ENCODE peak calls at places on chromosomes 6 and 20, in four cellular contexts. Y is IMR-90, R is SK-N-SH, C is astrocyte. V is an unnamed sample.

GRCh38 chr6:7201732-7202541 is 94.2 kb downstream of the RREB1 start:
- DNase-seq in Y (no peak), R (no peak), C (no peak), V (no peak)

GRCh38 chr6:140909156-140909555 is 1223.6 kb upstream of the GJE1 start:
- DNase-seq in Y (peak), R (no peak), C (peak), V (peak)

GRCh38 chr6:17394192-17394611 is 807 bp downstream of the CAP2 start:
- DNase-seq in Y (peak), R (no peak), C (peak), V (peak)

GRCh38 chr6:92706976-92707375 is 712.4 kb downstream of the EPHA7 start:
- DNase-seq in Y (no peak), R (no peak), C (no peak), V (no peak)

GRCh38 chr20:10225439-10226080 is 6.9 kb downstream of the SNAP25 start:
- DNase-seq in Y (no peak), R (peak), C (no peak), V (no peak)

GRCh38 chr20:38932457-38933120 is 6.4 kb downstream of the FAM83D start:
- DNase-seq in Y (peak), R (no peak), C (peak), V (peak)

GRCh38 chr6:154352898-154353585 is 3.6 kb downstream of the IPCEF1 start:
- DNase-seq in Y (no peak), R (no peak), C (no peak), V (no peak)

GRCh38 chr6:9405825-9406224 is 970.5 kb upstream of the SLC35B3 start:
- DNase-seq in Y (no peak), R (no peak), C (peak), V (no peak)

GRCh38 chr6:150241751-150242150 is 98.9 kb downstream of the PPP1R14C start:
- DNase-seq in Y (no peak), R (no peak), C (no peak), V (no peak)

GRCh38 chr20:51159303-51159702 is 136.4 kb upstream of the KCNG1 start:
- DNase-seq in Y (no peak), R (peak), C (no peak), V (no peak)

GRCh38 chr6:31462964-31463940 is 34.7 kb upstream of the MICB start:
- DNase-seq in Y (peak), R (peak), C (peak), V (peak)

GRCh38 chr20:48205281-48205782 is 420.1 kb upstream of the SULF2 start:
- DNase-seq in Y (no peak), R (no peak), C (no peak), V (no peak)

GRCh38 chr6:5442946-5443345 is 181.6 kb downstream of the FARS2 start:
- DNase-seq in Y (no peak), R (no peak), C (no peak), V (no peak)

GRCh38 chr6:158962371-158962770 is 37.6 kb downstream of the RSPH3 start:
- DNase-seq in Y (no peak), R (no peak), C (no peak), V (peak)

GRCh38 chr6:164897523-164898094 is 411.8 kb downstream of the C6orf118 start:
- DNase-seq in Y (no peak), R (no peak), C (no peak), V (no peak)

GRCh38 chr20:62367136-62367482 is at the start of gene LAMA5:
- DNase-seq in Y (no peak), R (peak), C (no peak), V (peak)

GRCh38 chr20:53527196-53527595 is 66.4 kb downstream of the ZNF217 start:
- DNase-seq in Y (no peak), R (peak), C (no peak), V (no peak)

GRCh38 chr20:17558154-17558940 is 11.5 kb upstream of the DSTN start:
- DNase-seq in Y (peak), R (no peak), C (peak), V (peak)

GRCh38 chr20:62736026-62736406 is 27.4 kb downstream of the NTSR1 start:
- DNase-seq in Y (no peak), R (no peak), C (no peak), V (no peak)

GRCh38 chr6:161161121-161161520 is 112.7 kb downstream of the AGPAT4 start:
- DNase-seq in Y (no peak), R (no peak), C (no peak), V (no peak)

GRCh38 chr6:14713008-14713452 is 532.8 kb upstream of the JARID2 start:
- DNase-seq in Y (peak), R (no peak), C (peak), V (peak)

GRCh38 chr20:4112490-4113420 is 97.4 kb upstream of the RNF24 start:
- DNase-seq in Y (peak), R (peak), C (peak), V (no peak)

GRCh38 chr20:63215101-63216040 is 560 bp downstream of the YTHDF1 start:
- DNase-seq in Y (peak), R (peak), C (peak), V (peak)

GRCh38 chr6:150079604-150080003 is 10.7 kb upstream of the ULBP3 start:
- DNase-seq in Y (no peak), R (no peak), C (peak), V (no peak)

GRCh38 chr6:170291271-170292110 is 613 bp upstream of the DLL1 start:
- DNase-seq in Y (no peak), R (peak), C (no peak), V (peak)

GRCh38 chr6:2264932-2265331 is 19.5 kb upstream of the GMDS start:
- DNase-seq in Y (peak), R (no peak), C (peak), V (peak)

GRCh38 chr6:30882764-30883475 is 1.4 kb upstream of the DDR1 start:
- DNase-seq in Y (no peak), R (peak), C (no peak), V (peak)

GRCh38 chr6:41727705-41728072 is 7.7 kb downstream of the TFEB start:
- DNase-seq in Y (no peak), R (no peak), C (no peak), V (no peak)

GRCh38 chr6:146545608-146546007 is 2.0 kb downstream of the RAB32 start:
- DNase-seq in Y (peak), R (no peak), C (peak), V (peak)

GRCh38 chr6:133918208-133918930 is 29.5 kb downstream of the TCF21 start:
- DNase-seq in Y (no peak), R (no peak), C (no peak), V (no peak)

GRCh38 chr20:41650221-41650948 is 32.2 kb upstream of the CHD6 start:
- DNase-seq in Y (no peak), R (no peak), C (no peak), V (no peak)

GRCh38 chr20:62201173-62202082 is 18.6 kb downstream of the MTG2 start:
- DNase-seq in Y (no peak), R (no peak), C (no peak), V (no peak)

GRCh38 chr6:56692586-56693245 is 50.0 kb upstream of the DST start:
- DNase-seq in Y (peak), R (no peak), C (peak), V (peak)
- H3K9ac ChIP-seq in Y (peak), R (no peak), C (peak), V (peak)

GRCh38 chr6:39335780-39336541 is 13.5 kb upstream of the KCNK16 start:
- DNase-seq in Y (no peak), R (no peak), C (no peak), V (no peak)
- H3K9ac ChIP-seq in Y (no peak), R (no peak), C (no peak), V (no peak)

DNA sequence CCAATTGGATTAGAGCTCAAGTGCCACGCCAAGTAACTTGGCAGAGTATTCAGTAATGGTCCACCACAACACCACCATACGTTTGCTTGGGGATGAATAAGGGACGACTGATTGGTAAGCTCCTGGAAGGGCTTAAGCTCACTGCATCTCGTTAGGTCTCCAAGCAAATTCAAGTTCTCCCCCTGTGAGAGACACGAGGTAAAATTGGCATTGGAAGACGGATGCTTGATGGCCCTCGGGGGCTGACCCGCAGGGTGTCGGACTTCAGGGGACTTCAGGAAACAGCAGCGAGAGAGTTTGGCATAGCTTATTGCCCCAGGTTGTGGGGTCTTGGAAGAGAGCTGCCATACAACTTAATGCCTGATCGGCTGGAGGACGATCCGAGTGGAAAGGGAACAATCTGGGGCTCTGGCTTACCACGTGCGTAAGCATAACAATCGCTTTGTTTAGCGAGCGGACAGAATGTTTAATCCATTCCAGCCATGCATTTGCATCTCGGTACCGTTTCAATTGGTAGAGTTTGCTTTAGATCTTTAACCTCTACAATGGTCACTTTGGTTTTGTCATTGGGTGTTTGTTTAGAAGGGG is 4.8 kb upstream of the ZNFX1 start:
- DNase-seq in Y (no peak), R (no peak), C (no peak), V (no peak)
- H3K9ac ChIP-seq in Y (no peak), R (no peak), C (peak), V (peak)

DNA sequence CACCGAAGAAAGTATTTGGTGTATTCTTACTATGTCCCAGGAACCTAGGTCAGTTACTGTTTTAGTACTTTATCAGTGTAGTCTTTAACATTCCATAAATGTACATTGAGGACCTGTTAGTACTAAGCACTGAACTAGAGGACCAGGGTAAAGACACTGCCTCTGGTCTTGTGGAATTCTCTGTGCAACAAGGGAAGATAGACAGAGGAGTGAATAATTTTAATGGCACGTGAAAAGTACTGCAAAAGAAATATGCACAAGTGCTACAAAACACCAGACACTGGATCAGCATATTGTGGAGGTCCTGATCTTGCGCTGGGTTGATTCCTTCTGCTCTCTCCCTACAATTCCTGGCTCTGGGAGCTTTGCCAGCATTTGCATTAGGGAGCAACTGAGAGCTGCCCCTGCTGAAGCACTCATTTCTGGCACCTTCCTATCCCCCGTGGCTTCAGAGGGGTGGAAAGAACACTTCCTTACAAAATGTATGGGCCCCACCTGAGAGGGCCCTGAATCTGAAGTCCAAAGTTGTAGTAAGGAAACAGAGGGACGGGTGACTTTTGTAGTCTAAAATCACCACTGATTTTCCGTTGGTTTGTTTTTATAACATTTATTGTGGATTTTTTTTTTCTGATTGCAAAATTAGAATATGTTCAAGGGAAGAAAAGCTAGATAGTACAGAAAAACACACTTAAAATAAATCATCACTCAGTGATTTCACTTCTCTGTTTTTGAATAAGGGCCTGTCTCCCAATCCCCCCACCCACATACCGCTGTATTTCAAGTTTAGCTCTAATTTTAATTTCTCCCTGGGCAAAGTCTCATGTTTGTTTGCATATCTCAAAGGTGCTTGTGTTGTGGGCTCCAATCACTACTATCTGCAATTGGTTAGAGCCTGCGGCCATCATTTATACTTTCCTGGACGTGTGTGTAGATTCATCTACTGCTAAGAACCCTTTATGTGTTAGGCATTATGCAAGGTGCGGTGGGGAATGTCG is 4.9 kb downstream of the PKIG start:
- DNase-seq in Y (peak), R (no peak), C (peak), V (no peak)
- H3K9ac ChIP-seq in Y (no peak), R (no peak), C (no peak), V (no peak)

GRCh38 chr20:35883341-35883777 is 70.9 kb downstream of the SCAND1 start:
- DNase-seq in Y (no peak), R (no peak), C (no peak), V (peak)

GRCh38 chr20:35886537-35886936 is 67.8 kb downstream of the SCAND1 start:
- DNase-seq in Y (no peak), R (peak), C (no peak), V (no peak)

GRCh38 chr20:35885212-35885611 is 69.1 kb downstream of the SCAND1 start:
- DNase-seq in Y (no peak), R (no peak), C (no peak), V (no peak)

GRCh38 chr20:35883778-35884540 is 70.3 kb downstream of the SCAND1 start:
- DNase-seq in Y (peak), R (peak), C (peak), V (peak)

GRCh38 chr20:35884541-35884865 is 69.8 kb downstream of the SCAND1 start:
- DNase-seq in Y (no peak), R (no peak), C (no peak), V (no peak)
- H3K9ac ChIP-seq in Y (peak), R (peak), C (peak), V (peak)

DNA sequence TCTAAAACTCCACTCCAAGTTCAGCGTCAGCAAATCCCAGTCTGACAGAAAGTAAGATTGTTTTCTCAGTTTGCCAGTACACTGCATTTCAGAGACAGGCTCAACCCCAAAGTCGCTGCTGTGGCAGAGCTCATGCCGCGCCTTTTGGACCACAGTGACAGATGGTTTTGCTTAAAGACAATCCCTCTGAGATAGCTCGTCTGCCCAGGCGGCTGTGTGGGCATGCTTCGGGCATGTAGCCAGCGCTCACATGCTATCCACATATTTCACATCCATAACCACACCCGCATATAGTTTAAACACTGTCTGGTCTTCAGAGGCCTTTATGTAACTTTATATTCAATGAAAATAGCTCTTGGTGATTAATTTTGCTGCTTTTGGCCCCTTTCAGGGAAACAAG is 14.7 kb upstream of the PXDC1 start:
- DNase-seq in Y (no peak), R (peak), C (no peak), V (peak)
- H3K9ac ChIP-seq in Y (no peak), R (no peak), C (no peak), V (no peak)

DNA sequence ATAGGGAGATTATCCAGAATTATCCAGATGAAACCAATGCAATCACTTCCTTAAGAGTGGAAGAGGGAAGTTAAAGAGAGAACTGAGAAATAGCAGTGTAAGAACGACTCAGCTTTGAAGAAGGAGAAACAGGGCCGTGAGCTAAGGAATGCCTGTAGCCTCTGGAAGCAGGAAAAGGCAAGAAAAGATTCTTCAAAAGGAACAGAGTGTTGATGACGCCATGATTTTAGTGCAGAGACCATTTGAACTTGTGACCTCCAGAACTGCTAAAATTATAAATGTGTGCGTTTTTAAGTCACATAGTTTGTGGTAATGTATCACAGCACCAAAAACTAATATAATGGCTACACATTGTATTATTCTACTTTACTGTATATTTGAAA is 32.7 kb downstream of the ILRUN start:
- DNase-seq in Y (peak), R (no peak), C (no peak), V (no peak)
- H3K9ac ChIP-seq in Y (no peak), R (peak), C (no peak), V (no peak)

DNA sequence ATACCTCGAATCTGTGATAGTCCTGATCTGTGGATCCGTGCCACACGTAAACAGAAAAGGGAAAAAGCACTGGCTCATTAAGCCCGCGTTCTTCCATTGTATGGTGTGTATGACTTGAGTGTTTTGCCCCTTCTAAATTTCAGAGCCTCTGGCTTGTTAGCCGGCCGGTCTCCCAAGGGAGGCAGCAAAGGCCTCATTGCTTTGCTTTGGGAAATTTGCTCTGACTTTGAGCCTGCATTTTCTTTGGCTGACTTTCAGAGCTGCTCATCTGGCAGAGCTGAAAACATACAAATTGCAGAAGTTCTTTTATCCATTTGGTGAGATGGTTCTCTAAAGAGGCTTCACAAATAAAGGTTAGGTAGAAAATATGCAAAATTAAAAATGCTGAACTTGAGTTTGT is 123.0 kb downstream of the UTRN start:
- DNase-seq in Y (peak), R (no peak), C (no peak), V (peak)
- H3K9ac ChIP-seq in Y (no peak), R (no peak), C (no peak), V (peak)

GRCh38 chr20:676967-677366 is 1.4 kb upstream of the SCRT2 start:
- DNase-seq in Y (no peak), R (no peak), C (no peak), V (no peak)

GRCh38 chr20:675453-676314 is at the start of gene SCRT2:
- DNase-seq in Y (peak), R (peak), C (peak), V (peak)

GRCh38 chr20:673606-674005 is 2.0 kb downstream of the SCRT2 start:
- DNase-seq in Y (no peak), R (peak), C (no peak), V (no peak)

GRCh38 chr20:674936-675452 is 608 bp downstream of the SCRT2 start:
- DNase-seq in Y (no peak), R (peak), C (no peak), V (no peak)

DNA sequence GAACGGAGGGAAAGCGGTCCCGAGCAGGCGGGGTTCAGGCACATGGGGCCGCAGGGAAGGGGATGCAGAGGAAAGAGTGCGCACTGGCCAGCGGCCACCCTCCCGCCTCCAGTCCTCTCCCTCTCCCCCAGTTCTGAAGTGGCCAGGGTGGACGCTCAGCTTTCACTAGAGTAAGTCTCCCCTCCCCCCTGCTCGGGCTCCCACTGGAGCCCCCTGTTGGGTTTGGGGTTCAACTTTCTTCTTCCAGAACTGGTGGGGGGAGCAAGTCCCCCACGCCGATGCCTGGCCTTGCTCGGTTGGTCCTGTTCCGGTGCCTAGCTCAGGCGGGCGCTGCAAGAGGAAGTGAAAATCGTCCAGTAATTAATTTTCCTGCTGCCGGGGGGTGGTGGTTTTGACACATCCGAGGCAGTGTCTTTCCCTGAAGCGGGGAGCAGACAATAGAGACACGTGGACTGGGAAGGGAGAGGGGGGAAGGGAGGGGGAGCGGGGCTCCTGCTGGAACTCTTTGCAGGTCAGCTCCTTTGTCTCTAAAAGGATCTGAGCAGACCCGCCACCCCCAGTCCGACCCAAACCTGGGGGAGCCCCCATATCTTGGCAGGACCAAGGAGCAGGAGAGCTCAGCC is 824 bp upstream of the SCRT2 start:
- DNase-seq in Y (no peak), R (peak), C (no peak), V (no peak)
- H3K9ac ChIP-seq in Y (no peak), R (no peak), C (no peak), V (no peak)

DNA sequence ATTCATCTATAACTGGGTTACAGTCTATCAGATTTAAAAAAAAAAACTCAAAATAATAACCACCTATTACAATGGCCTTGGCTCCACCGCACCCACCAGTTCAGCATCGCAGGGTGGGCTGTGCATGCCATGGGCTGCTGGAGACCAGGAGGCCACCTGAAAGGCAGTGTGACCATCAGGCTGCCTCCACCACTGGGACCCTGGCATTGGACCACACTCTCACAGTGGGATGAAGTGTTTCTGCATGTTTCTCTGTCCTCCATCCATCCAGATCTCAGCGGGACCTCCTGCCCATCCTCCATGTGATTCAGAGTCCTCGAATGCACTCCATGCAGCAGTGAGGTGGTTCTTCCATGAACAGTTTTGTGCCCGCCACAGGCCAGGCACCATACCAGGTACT is 206.1 kb upstream of the CST7 start:
- DNase-seq in Y (no peak), R (no peak), C (no peak), V (no peak)
- H3K9ac ChIP-seq in Y (no peak), R (no peak), C (no peak), V (no peak)

V was measured in adipocyte.